ENCODE peak calls at places on chromosome 19, in six cellular contexts. O is psoas muscle, K is pancreas, F is testis, N is thoracic aorta, S is A549. D is an unnamed sample. For H3K4me1, the result is how much of the 10 kb centered on the place peaks cover.

GRCh38 chr19:13150187-13150918 is at the start of the genes IER2 and STX10:
- DNase-seq in K (peak), O (peak), N (peak), S (peak), F (peak), D (peak)

GRCh38 chr19:41351339-41352245 is 2.1 kb downstream of the TGFB1 start:
- DNase-seq in F (peak), K (peak), S (no peak), O (peak), N (no peak), D (peak)

GRCh38 chr19:42273407-42274064 is 4.5 kb downstream of the CIC start:
- DNase-seq in N (no peak), O (no peak), F (no peak), K (no peak), S (no peak), D (no peak)

GRCh38 chr19:44476559-44477408 is 23.5 kb downstream of the ZNF180 start:
- DNase-seq in N (no peak), O (no peak), F (no peak), S (peak), K (no peak), D (no peak)

GRCh38 chr19:8004723-8005513 is 523 bp downstream of the ELAVL1 start:
- DNase-seq in K (no peak), S (no peak), F (peak), O (no peak), N (no peak), D (no peak)

GRCh38 chr19:5447700-5448311 is 7.4 kb upstream of the ZNRF4 start:
- DNase-seq in O (no peak), N (no peak), F (no peak), S (no peak), K (no peak), D (no peak)

GRCh38 chr19:38162094-38162493 is 61.9 kb downstream of the DPF1 start:
- DNase-seq in N (no peak), F (no peak), S (no peak), O (no peak), K (no peak), D (no peak)

GRCh38 chr19:38515906-38516305 is 82.4 kb downstream of the RYR1 start:
- DNase-seq in O (peak), S (no peak), K (no peak), N (no peak), F (no peak), D (no peak)

GRCh38 chr19:41225238-41226052 is 6.4 kb downstream of the AXL start:
- DNase-seq in N (peak), F (peak), S (peak), K (peak), O (peak), D (peak)

GRCh38 chr19:4721196-4721595 is 2.4 kb downstream of the DPP9 start:
- DNase-seq in F (no peak), N (no peak), K (no peak), O (no peak), S (no peak), D (no peak)

GRCh38 chr19:35545855-35546381 is 492 bp downstream of the TMEM147 start:
- DNase-seq in K (no peak), N (no peak), S (peak), O (peak), F (peak), D (peak)

GRCh38 chr19:35044317-35045117 is 3.0 kb downstream of the HPN start:
- DNase-seq in O (peak), S (peak), K (no peak), N (no peak), F (peak), D (peak)

GRCh38 chr19:29610574-29611271 is 4.6 kb downstream of the POP4 start:
- DNase-seq in F (peak), K (peak), O (peak), N (peak), S (peak), D (peak)

GRCh38 chr19:31528261-31528660 is 179.0 kb upstream of the TSHZ3 start:
- DNase-seq in K (no peak), N (no peak), O (no peak), F (no peak), S (no peak), D (no peak)

GRCh38 chr19:55193481-55193880 is 13.4 kb upstream of the SYT5 start:
- DNase-seq in N (no peak), K (no peak), O (no peak), F (no peak), S (no peak), D (no peak)

GRCh38 chr19:55196803-55197202 is 12.5 kb downstream of the PTPRH start:
- DNase-seq in S (peak), K (no peak), O (no peak), N (no peak), F (no peak), D (no peak)

GRCh38 chr19:55199620-55200204 is 9.6 kb downstream of the PTPRH start:
- DNase-seq in O (no peak), K (no peak), S (no peak), F (no peak), N (no peak), D (no peak)

GRCh38 chr19:55198651-55199050 is 10.7 kb downstream of the PTPRH start:
- DNase-seq in N (no peak), S (no peak), K (no peak), O (no peak), F (no peak), D (no peak)

GRCh38 chr19:55197531-55197930 is 11.8 kb downstream of the PTPRH start:
- DNase-seq in O (no peak), N (no peak), K (no peak), S (peak), F (no peak), D (no peak)
- H3K4me1 ChIP-seq in O (under half), N (under half), K (under half), S (under half), F (under half), D (under half)

DNA sequence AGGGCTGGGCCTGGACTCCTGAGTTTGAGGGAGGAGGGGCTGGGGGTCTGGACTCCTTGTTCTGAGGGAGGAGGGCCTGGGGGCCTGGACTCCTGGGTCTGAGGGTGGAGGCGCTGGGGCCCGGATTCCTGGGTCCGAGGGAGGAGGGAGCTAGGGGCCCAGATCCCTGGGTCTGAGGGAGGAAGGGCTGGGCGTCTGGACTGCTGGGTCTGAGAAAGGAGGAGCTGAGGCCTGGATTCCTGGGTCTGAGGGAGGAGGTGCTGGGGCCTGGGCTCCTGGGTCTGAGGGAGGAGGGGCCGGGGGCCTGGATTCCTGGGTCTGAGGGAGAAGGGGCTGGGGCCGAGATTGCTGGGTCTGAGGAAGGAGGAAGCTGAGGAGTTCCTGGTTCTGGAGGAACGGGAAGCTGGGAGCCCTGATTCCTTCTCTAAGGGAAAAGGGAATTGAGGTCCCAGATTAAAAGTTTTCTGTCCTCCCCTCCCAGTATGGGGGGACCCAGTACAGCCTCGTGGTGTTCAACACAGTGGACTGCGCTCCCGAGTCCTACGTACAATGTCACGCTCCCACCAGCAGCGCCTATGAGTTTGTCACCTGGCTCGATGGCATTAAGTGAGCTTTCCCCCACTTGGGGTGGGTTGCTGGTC is 722 bp downstream of the MED25 start:
- DNase-seq in F (no peak), N (no peak), S (no peak), K (no peak), O (no peak), D (no peak)
- H3K4me3 ChIP-seq in F (peak), N (peak), S (peak), K (peak), O (peak), D (peak)

DNA sequence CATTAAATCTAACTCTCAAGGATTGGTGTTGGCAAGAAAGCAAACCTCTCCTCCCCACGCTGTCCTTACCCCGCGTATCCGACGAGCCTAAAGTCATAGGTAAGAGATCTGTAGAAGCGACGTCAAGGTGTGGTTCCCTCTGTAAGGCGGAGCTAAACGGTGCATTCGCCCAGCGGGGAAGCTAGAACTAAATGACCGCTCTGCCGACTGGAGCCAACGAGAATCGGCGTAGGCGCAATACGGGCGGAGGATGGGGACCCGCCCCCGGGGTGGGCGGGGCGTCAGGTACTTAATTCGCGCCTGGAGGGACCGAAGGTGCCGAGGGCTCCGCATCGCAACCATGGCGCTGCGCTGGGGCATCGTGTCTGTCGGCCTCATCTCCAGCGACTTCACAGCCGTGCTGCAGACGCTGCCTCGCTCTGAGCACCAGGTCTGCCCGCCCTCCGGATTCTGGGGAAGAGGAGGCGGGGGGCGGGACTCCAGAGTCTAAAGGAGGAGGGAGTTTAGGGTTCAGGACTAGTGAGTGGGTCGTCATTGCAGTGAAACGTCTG is at the start of gene DHDH:
- DNase-seq in F (peak), K (peak), N (no peak), S (peak), O (peak), D (peak)
- H3K27ac ChIP-seq in F (no peak), K (no peak), N (no peak), S (peak), O (no peak), D (no peak)

DNA sequence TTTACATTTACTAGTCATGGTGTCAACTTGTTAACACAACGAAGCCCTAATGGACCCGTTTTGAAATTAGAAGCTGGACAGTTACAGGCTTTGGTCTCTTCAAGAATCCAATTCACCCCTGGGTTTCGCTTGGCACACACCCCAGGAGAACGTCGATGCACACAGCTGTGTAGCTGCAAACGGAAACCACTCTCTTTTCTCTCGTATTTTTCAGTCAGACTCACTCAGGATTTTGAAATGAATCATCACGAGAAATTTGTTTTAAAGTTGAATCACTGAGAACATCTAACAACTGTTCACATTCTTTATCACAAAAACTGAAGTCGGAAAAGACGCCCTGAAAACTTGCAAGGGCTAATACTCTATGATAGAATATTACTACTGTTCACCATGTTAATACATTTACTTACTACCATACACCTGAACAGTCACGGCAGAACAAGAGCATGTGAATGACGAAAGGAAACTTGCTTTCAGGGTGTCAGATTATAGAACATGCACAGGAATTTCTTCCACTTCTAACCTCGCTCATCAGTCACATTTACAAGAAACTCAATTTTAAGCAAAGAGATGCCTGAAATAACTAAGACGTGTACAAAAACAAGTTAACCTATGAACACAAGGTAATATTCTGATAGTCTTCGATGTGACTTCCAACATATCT is 4.7 kb downstream of the PNMA8A start:
- DNase-seq in K (no peak), F (no peak), S (no peak), N (no peak), O (peak), D (peak)
- H3K4me1 ChIP-seq in K (under half), F (under half), S (under half), N (under half), O (under half), D (under half)

GRCh38 chr19:12034196-12034595 is 1.3 kb downstream of the ZNF433 start:
- DNase-seq in F (no peak), O (no peak), K (peak), N (no peak), S (no peak), D (no peak)

GRCh38 chr19:12035220-12036172 is at the start of gene ZNF433:
- DNase-seq in O (peak), N (peak), F (peak), K (peak), S (no peak), D (peak)

GRCh38 chr19:12034610-12035009 is 869 bp downstream of the ZNF433 start:
- DNase-seq in O (no peak), F (no peak), S (no peak), N (no peak), K (no peak), D (no peak)
- H3K4me3 ChIP-seq in O (peak), F (peak), S (no peak), N (peak), K (peak), D (peak)

DNA sequence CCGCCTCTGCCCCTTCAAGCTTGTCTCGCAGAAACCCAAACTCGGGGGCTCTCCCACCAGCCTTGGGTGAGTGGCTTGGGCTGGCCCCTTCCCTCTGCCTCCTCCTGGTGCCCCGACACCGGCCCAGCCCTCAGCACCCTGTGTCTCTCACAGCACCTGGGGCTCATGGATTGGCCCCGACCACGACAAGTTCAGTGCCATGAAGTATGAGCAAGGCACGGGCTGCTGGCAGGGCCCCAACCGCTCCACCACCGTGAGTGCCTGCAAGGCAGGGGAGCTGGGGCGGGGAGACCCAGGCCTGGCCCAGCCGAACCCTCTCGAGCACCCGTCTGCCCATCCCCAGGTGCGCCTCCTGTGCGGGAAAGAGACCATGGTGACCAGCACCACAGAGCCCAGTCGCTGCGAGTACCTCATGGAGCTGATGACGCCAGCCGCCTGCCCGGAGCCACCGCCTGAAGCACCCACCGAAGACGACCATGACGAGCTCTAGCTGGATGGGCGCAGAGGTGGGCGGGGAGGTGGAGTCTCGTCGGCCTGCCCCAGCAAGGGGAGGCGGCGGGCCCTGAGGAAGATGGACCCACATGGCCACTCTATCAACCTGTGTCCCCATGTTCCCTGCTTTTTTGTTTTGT is 13.6 kb downstream of the PRKCSH start:
- DNase-seq in N (no peak), F (no peak), O (no peak), S (no peak), K (no peak), D (no peak)
- H3K27ac ChIP-seq in N (no peak), F (no peak), O (no peak), S (no peak), K (no peak), D (no peak)

DNA sequence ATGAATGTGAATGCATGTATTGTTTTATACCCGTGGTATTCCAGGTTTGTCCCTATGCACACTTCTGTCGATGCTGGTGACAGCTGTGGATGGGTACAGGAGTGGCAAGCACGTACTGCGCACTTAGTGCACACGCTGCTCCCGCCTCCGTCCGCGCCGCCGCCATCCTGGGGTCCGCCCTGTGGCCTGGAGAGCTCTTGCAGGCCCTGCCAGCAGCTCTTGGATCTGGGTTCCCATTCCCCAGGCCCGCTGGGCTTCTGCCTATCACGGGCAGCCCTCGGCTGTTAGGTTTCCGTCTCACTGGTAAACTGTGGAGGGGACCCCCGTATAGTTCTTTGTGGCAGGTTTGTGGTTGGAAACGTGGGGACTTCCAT is 4.0 kb downstream of the GNA11 start:
- DNase-seq in O (peak), F (no peak), S (no peak), N (no peak), K (no peak), D (peak)
- H3K4me1 ChIP-seq in O (half or more), F (half or more), S (under half), N (under half), K (under half), D (half or more)

DNA sequence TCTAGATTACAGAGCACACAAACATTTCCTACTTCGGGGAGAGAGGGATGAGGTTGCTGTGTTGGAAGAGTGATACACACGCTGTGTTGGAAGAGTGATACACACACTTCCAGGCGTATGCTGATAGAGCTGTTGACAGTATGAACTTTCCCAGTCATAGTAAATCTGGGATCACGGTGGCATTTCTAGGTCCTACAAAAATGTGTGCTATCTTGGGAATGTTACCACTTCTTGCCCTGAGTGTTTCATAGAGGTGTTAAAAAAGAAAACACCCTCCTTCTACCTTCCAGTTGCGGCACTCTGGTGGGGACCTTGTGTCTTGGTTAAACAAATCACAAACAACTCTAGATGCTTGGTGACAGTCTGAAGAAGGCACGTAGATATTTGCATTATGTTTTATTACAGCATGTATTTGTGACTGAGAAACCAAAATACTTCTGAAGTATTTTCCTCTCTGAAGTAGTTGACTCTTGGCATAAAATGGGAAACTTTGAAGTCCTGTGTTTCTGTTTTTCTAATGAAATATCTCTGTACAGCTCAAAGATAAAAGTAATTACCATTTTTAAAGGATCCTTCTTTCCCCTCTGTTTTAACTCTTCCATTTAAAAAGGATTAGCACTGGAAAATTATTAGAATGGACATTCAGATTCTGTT is 52.5 kb downstream of the ARHGAP35 start:
- DNase-seq in N (no peak), O (no peak), K (no peak), F (no peak), S (no peak), D (no peak)
- H3K4me3 ChIP-seq in N (peak), O (no peak), K (no peak), F (no peak), S (peak), D (no peak)

DNA sequence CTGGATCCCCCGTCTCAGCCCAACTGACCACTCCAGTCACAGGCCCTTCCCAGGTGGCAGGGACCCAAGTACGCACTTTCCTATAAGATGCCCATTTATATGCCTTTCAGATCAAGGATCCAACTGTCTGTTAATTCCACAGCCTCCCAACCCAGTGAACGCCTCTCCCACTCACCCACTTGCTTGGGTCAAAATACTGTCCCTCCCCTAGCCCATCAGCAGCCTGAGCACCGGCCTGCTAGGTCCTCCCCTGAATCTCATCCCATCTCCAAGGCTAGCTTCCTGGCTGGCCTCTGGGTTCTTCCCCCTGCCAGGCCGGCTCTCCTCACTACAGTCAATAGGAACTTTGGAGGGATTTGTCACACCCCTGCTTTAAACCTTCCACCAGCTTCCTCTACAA is 1.9 kb downstream of the UBE2S start:
- DNase-seq in S (no peak), N (no peak), K (no peak), O (no peak), F (no peak), D (no peak)
- H3K27ac ChIP-seq in S (peak), N (no peak), K (no peak), O (no peak), F (no peak), D (no peak)

GRCh38 chr19:1416014-1416841 is 8.8 kb downstream of the DAZAP1 start:
- DNase-seq in K (no peak), O (no peak), N (no peak), S (no peak), F (no peak), D (no peak)

GRCh38 chr19:1417145-1417544 is 9.8 kb downstream of the DAZAP1 start:
- DNase-seq in K (no peak), O (peak), N (no peak), S (no peak), F (no peak), D (no peak)

GRCh38 chr19:1418494-1418775 is 11.0 kb downstream of the DAZAP1 start:
- DNase-seq in K (no peak), S (no peak), N (no peak), O (no peak), F (no peak), D (no peak)

GRCh38 chr19:1418951-1419735 is 11.8 kb downstream of the DAZAP1 start:
- DNase-seq in S (no peak), N (no peak), F (no peak), K (no peak), O (no peak), D (no peak)

GRCh38 chr19:1417681-1418493 is 10.5 kb downstream of the DAZAP1 start:
- DNase-seq in O (no peak), N (no peak), S (no peak), K (no peak), F (peak), D (no peak)
- H3K4me1 ChIP-seq in O (half or more), N (under half), S (under half), K (under half), F (half or more), D (half or more)